ENCODE peak calls at places on chromosomes 13 and 19, in seven cellular contexts. X is Panc1; W is CD4-positive, alpha-beta T cell; N is brain microvascular endothelial cell; R is thoracic aorta; D is mucosa of descending colon; I is psoas muscle. E is an unnamed sample.

GRCh38 chr13:103510007-103510406 is 443.8 kb upstream of the SLC10A2 start:
- DNase-seq in X (no peak), W (no peak), N (no peak), R (no peak), D (no peak), I (peak), E (no peak)

GRCh38 chr13:50651916-50652315 is 191.6 kb downstream of the DLEU7 start:
- DNase-seq in X (no peak), W (no peak), N (no peak), R (no peak), D (no peak), I (no peak), E (no peak)

GRCh38 chr19:10692673-10693264 is 8.5 kb upstream of the QTRT1 start:
- DNase-seq in X (no peak), W (no peak), N (no peak), R (no peak), D (no peak), I (no peak), E (no peak)

GRCh38 chr13:28301839-28302238 is 163.5 kb downstream of the PAN3 start:
- DNase-seq in X (no peak), W (no peak), N (no peak), R (no peak), D (no peak), I (no peak), E (no peak)

GRCh38 chr19:1222394-1222793 is 15.4 kb downstream of the CBARP start:
- DNase-seq in X (no peak), W (no peak), N (no peak), R (no peak), D (no peak), I (no peak), E (no peak)

GRCh38 chr13:51684076-51684475 is 99.8 kb downstream of the WDFY2 start:
- DNase-seq in X (no peak), W (no peak), N (no peak), R (no peak), D (no peak), I (no peak), E (no peak)

GRCh38 chr13:75226092-75226491 is 255.9 kb downstream of the TBC1D4 start:
- DNase-seq in X (no peak), W (no peak), N (no peak), R (no peak), D (no peak), I (no peak), E (no peak)

GRCh38 chr19:33191501-33191900 is 2.6 kb upstream of the LRP3 start:
- DNase-seq in X (no peak), W (no peak), N (no peak), R (no peak), D (peak), I (peak), E (no peak)

GRCh38 chr19:4374451-4375163 is 25.7 kb downstream of the SH3GL1 start:
- DNase-seq in X (peak), W (no peak), N (peak), R (peak), D (peak), I (peak), E (no peak)

GRCh38 chr13:46150134-46150693 is 31.8 kb downstream of the LCP1 start:
- DNase-seq in X (no peak), W (no peak), N (no peak), R (no peak), D (no peak), I (no peak), E (no peak)

GRCh38 chr13:46149272-46150133 is 32.5 kb downstream of the LCP1 start:
- DNase-seq in X (no peak), W (no peak), N (peak), R (no peak), D (no peak), I (no peak), E (no peak)

GRCh38 chr13:46143239-46143701 is 38.4 kb upstream of the CPB2 start:
- DNase-seq in X (no peak), W (no peak), N (no peak), R (no peak), D (no peak), I (no peak), E (no peak)

GRCh38 chr13:46145950-46146349 is 36.0 kb downstream of the LCP1 start:
- DNase-seq in X (no peak), W (no peak), N (no peak), R (no peak), D (no peak), I (no peak), E (no peak)

GRCh38 chr13:46146898-46147297 is 35.1 kb downstream of the LCP1 start:
- DNase-seq in X (no peak), W (no peak), N (peak), R (no peak), D (no peak), I (no peak), E (no peak)
- TF ChIP-seq CTCF in X (no peak), W (peak), N (peak), R (no peak), D (no peak), I (no peak), E (peak)

DNA sequence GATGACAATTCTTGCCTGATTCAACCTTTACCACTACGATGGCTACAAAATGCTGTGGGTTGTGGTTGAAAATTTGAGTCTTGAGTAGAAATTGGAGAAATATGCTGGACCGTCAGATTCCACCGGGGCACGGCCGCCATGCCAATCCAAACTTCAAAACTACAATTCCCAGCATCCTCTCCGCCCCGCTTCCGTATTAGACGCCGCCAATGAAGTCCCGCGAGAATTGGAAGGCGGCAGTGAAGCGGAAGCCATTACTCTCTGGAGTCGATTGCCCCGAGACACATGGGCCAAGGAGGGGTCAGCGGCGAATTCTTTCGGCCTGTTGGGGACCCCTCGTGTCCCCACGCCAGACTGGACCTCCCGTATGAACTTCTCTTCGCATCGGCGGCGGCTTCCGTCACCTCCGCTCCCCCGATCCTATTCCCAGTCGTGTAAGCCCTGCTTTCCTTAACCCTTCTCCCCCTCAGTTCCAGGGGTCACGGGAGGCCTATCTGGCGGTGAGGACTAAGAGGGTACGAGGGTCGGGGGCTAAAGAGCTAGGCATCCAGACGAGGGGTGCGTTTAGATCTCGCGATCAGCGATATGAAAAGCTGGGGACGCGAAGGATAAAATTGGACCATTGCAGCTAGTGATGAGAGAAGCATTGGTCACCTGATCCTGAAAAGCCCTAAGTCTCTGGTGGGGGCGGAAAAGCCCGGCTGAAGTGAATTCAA is at the start of gene ZNF317:
- DNase-seq in X (peak), W (peak), N (peak), R (peak), D (peak), I (peak), E (peak)
- TF ChIP-seq CTCF in X (no peak), W (no peak), N (no peak), R (no peak), D (no peak), I (no peak), E (no peak)

GRCh38 chr19:40609561-40610395 is 8.6 kb downstream of the LTBP4 start:
- DNase-seq in X (no peak), W (peak), N (peak), R (peak), D (peak), I (peak), E (no peak)
- TF ChIP-seq CTCF in X (no peak), W (no peak), N (no peak), R (no peak), D (no peak), I (no peak), E (no peak)

DNA sequence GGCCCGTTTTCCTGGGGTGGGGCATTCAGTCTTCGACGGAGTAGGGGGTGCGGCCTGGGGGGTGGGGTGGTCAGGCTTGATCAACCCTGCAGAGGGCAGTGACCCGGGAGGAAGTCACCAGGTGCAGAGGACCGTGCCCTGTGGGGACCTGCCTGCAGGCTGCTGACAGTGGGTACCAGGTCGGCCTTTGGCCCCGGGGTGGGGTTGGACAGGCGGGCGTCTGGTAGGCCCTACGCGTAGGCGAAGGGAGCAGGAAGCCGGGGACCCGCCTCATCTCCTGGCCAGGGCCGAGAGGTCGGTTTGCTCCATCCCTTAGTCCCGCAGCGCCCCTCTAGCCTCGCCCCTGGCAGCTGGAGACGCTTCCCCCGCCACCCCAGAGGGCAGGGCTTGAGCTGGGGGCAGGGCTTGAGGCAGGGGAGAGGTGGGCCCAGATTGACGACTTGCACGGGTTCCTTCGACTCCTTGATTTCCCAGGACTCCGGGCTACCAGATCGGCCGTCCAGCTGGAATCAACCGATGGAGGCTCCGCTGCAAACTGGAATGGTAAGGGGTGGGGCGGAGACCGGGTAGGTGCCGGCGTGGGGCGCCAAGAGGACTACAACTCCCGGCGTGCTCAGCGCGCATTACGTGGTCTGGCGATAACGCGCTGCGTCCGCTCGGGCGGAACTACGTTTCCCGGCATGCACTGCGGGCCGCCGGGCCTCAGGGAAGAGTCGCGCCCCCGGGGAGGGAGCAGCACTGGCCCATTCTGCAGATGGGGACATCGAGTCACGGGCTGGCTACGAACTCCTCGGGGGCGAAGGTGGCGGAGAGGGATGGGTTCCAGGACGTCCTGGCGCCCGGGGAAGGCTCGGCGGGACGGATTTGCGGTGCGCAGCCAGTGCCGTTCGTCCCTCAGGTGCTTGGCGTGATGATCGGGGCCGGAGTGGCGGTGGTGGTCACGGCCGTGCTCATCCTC is at the start of gene PNPLA6:
- DNase-seq in X (peak), W (peak), N (peak), R (peak), D (peak), I (peak), E (peak)
- TF ChIP-seq CTCF in X (no peak), W (no peak), N (no peak), R (no peak), D (no peak), I (no peak), E (no peak)

GRCh38 chr19:36489139-36489919 is at the start of gene ZNF566:
- DNase-seq in X (peak), W (peak), N (peak), R (peak), D (peak), I (peak), E (peak)

GRCh38 chr19:36488118-36488815 is 1.1 kb downstream of the ZNF566 start:
- DNase-seq in X (no peak), W (no peak), N (no peak), R (no peak), D (no peak), I (no peak), E (no peak)

GRCh38 chr19:36483653-36484052 is 5.7 kb downstream of the ZNF566 start:
- DNase-seq in X (no peak), W (no peak), N (no peak), R (no peak), D (no peak), I (no peak), E (no peak)

GRCh38 chr19:36489920-36490415 is 607 bp upstream of the ZNF566 start:
- DNase-seq in X (peak), W (no peak), N (peak), R (peak), D (peak), I (peak), E (peak)

GRCh38 chr19:36488816-36489138 is 584 bp downstream of the ZNF566 start:
- DNase-seq in X (no peak), W (no peak), N (peak), R (no peak), D (no peak), I (no peak), E (peak)
- TF ChIP-seq CTCF in X (no peak), W (no peak), N (no peak), R (no peak), D (no peak), I (no peak), E (no peak)

DNA sequence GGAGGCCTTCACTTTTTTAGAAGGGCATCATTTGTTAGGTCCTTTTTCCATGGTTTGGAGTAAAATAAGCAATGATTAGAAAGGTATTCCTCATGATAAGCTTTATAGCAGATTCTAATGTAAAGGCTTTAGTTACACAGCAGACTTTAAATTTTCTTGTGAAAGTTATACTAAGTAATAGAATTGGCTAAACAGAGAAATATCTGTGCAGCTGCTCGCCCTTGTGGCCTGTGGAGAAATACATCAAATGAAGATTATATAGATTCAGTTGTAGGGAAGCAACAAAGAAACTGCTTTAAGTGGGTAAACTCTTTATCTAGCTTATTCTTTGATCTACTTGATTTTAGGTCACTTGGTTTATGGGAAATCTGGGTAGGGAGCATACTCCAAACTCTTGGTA is 1269.7 kb upstream of the SPRY2 start:
- DNase-seq in X (no peak), W (no peak), N (no peak), R (no peak), D (no peak), I (no peak), E (no peak)
- TF ChIP-seq CTCF in X (no peak), W (no peak), N (no peak), R (no peak), D (no peak), I (no peak), E (no peak)

GRCh38 chr13:33682020-33682564 is 135.9 kb upstream of the RFC3 start:
- DNase-seq in X (no peak), W (no peak), N (no peak), R (no peak), D (no peak), I (no peak), E (no peak)
- TF ChIP-seq CTCF in X (no peak), W (no peak), N (no peak), R (no peak), D (no peak), I (no peak), E (no peak)

E was measured in HFF-Myc.